ENCODE peak calls at places on chromosomes 3 and 15, in eight cellular contexts. I, C, U, B, E, D, X and P are unnamed samples.

GRCh38 chr3:160735801-160736200 is 20.2 kb upstream of the PPM1L start:
- DNase-seq in B (no peak), X (no peak), I (no peak), U (no peak), E (no peak), D (no peak), C (no peak), P (no peak)

GRCh38 chr15:89654311-89654761 is 931 bp downstream of the KIF7 start:
- DNase-seq in E (peak), C (no peak), U (no peak), D (no peak), I (no peak), B (peak), X (peak), P (no peak)

GRCh38 chr3:150371741-150372254 is 36.3 kb upstream of the TSC22D2 start:
- DNase-seq in U (no peak), X (peak), D (no peak), I (peak), C (no peak), B (peak), E (no peak), P (peak)

GRCh38 chr15:63186065-63186464 is 3.3 kb upstream of the RAB8B start:
- DNase-seq in C (no peak), B (peak), I (peak), D (no peak), U (no peak), E (no peak), X (peak), P (no peak)

GRCh38 chr3:190320594-190321362 is 1.5 kb downstream of the CLDN1 start:
- DNase-seq in I (peak), B (no peak), E (no peak), X (no peak), D (no peak), U (no peak), C (no peak), P (no peak)

GRCh38 chr3:72383896-72384295 is 464.3 kb downstream of the SHQ1 start:
- DNase-seq in I (no peak), D (no peak), B (no peak), U (no peak), X (no peak), E (no peak), C (no peak), P (no peak)

GRCh38 chr3:129343643-129344360 is 65.1 kb downstream of the HMCES start:
- DNase-seq in X (no peak), D (no peak), E (no peak), B (peak), I (peak), U (peak), C (peak), P (peak)

GRCh38 chr15:50884583-50884982 is 23.9 kb upstream of the AP4E1 start:
- DNase-seq in B (no peak), D (no peak), X (peak), U (no peak), C (no peak), E (no peak), I (peak), P (no peak)

GRCh38 chr3:189947948-189948723 is 172.6 kb downstream of the P3H2 start:
- DNase-seq in D (no peak), X (peak), U (no peak), I (no peak), C (no peak), E (no peak), B (peak), P (peak)

GRCh38 chr3:67637255-67637900 is 17.0 kb downstream of the SUCLG2 start:
- DNase-seq in C (no peak), E (no peak), I (no peak), U (no peak), D (no peak), X (no peak), B (no peak), P (no peak)

GRCh38 chr3:51712963-51713362 is 6.1 kb downstream of the GRM2 start:
- DNase-seq in U (no peak), C (no peak), I (no peak), D (no peak), E (no peak), B (no peak), X (no peak), P (no peak)

GRCh38 chr3:149367021-149367840 is 10.2 kb downstream of the TM4SF1 start:
- DNase-seq in U (no peak), I (no peak), E (no peak), D (no peak), X (peak), C (no peak), B (peak), P (no peak)

GRCh38 chr15:88497109-88497761 is 29.7 kb downstream of the MRPS11 start:
- DNase-seq in E (no peak), D (no peak), C (peak), U (no peak), B (no peak), I (no peak), X (no peak), P (no peak)

GRCh38 chr3:88203537-88204143 is 53.9 kb downstream of the C3orf38 start:
- DNase-seq in D (peak), E (peak), X (peak), B (peak), C (peak), U (peak), I (peak), P (peak)

GRCh38 chr3:39290255-39290654 is 10.4 kb upstream of the CX3CR1 start:
- DNase-seq in D (no peak), B (peak), I (no peak), E (no peak), U (no peak), C (no peak), X (no peak), P (no peak)

GRCh38 chr3:137105277-137105977 is 147.6 kb downstream of the IL20RB start:
- DNase-seq in C (no peak), X (peak), I (peak), E (no peak), D (peak), B (peak), U (no peak), P (peak)

GRCh38 chr15:87619161-87619960 is 637.2 kb downstream of the NTRK3 start:
- DNase-seq in D (no peak), C (no peak), I (peak), X (peak), B (peak), E (no peak), U (no peak), P (no peak)

GRCh38 chr3:123909785-123910184 is 25.7 kb upstream of the MYLK start:
- DNase-seq in I (no peak), X (no peak), B (no peak), D (no peak), C (no peak), E (no peak), U (no peak), P (no peak)

GRCh38 chr3:152870027-152870426 is 35.1 kb downstream of the P2RY1 start:
- DNase-seq in D (no peak), C (no peak), B (no peak), I (no peak), U (no peak), X (no peak), E (no peak), P (no peak)

GRCh38 chr3:165854696-165855095 is 17.5 kb upstream of the BCHE start:
- DNase-seq in C (no peak), B (peak), U (no peak), X (no peak), I (peak), E (no peak), D (no peak), P (peak)

GRCh38 chr3:9217784-9218513 is 31.5 kb downstream of the SRGAP3 start:
- DNase-seq in C (no peak), X (no peak), E (no peak), D (no peak), B (no peak), U (no peak), I (no peak), P (peak)

GRCh38 chr3:182979719-182980191 is 583 bp downstream of the DCUN1D1 start:
- DNase-seq in D (no peak), B (no peak), E (no peak), X (no peak), I (no peak), C (peak), U (peak), P (peak)

GRCh38 chr3:154175041-154175440 is 53.9 kb downstream of the ARHGEF26 start:
- DNase-seq in X (no peak), C (no peak), D (no peak), E (no peak), I (no peak), B (no peak), U (no peak), P (no peak)

GRCh38 chr15:42194502-42194901 is 13.6 kb downstream of the VPS39 start:
- DNase-seq in C (no peak), U (no peak), D (no peak), X (peak), B (peak), I (no peak), E (no peak), P (no peak)

GRCh38 chr3:24299801-24300626 is 194.6 kb downstream of the THRB start:
- DNase-seq in X (peak), U (no peak), E (no peak), I (no peak), D (no peak), B (peak), C (no peak), P (no peak)

GRCh38 chr3:178386401-178386800 is 149.8 kb upstream of the KCNMB2 start:
- DNase-seq in B (no peak), D (no peak), I (no peak), C (no peak), X (no peak), U (no peak), E (no peak), P (no peak)

GRCh38 chr3:52471371-52472238 is 16.2 kb downstream of the NISCH start:
- DNase-seq in B (peak), U (no peak), I (peak), D (peak), E (peak), X (no peak), C (peak), P (peak)

GRCh38 chr15:63513728-63514127 is 9.3 kb downstream of the USP3 start:
- DNase-seq in U (no peak), I (no peak), X (no peak), E (no peak), B (no peak), D (no peak), C (no peak), P (no peak)

GRCh38 chr3:134652409-134652831 is 1.6 kb upstream of the KY start:
- DNase-seq in E (no peak), I (no peak), B (peak), D (no peak), X (no peak), C (no peak), U (no peak), P (no peak)

GRCh38 chr3:126554560-126555525 is 3.9 kb downstream of the C3orf22 start:
- DNase-seq in C (no peak), X (no peak), B (no peak), U (no peak), E (no peak), I (no peak), D (no peak), P (no peak)

GRCh38 chr3:179005706-179006105 is 65.9 kb downstream of the ZMAT3 start:
- DNase-seq in X (no peak), E (no peak), C (no peak), D (no peak), B (no peak), I (no peak), U (no peak), P (no peak)

GRCh38 chr15:27244047-27244446 is 273.1 kb downstream of the GABRG3 start:
- DNase-seq in D (no peak), X (no peak), E (no peak), U (no peak), I (no peak), B (no peak), C (no peak), P (no peak)

GRCh38 chr3:44419923-44420650 is 57.4 kb downstream of the ZNF445 start:
- DNase-seq in U (no peak), B (no peak), X (no peak), C (no peak), I (no peak), D (no peak), E (no peak), P (no peak)

GRCh38 chr3:147392083-147392916 is 14.0 kb downstream of the ZIC4 start:
- DNase-seq in E (no peak), C (no peak), D (no peak), I (no peak), B (no peak), X (peak), U (no peak), P (peak)